ENCODE peak calls at places on chromosomes 2 and 18, in eight cellular contexts. W is effector memory CD4-positive, alpha-beta T cell; N is neural progenitor cell; K is thyroid gland; D is keratinocyte; U is uterus; Y is upper lobe of right lung; J is mucosa of descending colon. O is an unnamed sample.

GRCh38 chr2:10940607-10941006 is 28.9 kb downstream of the KCNF1 start:
- DNase-seq in W (no peak), N (no peak), K (no peak), D (no peak), U (no peak), Y (no peak), J (no peak), O (no peak)

GRCh38 chr2:20149703-20150030 is 75.3 kb downstream of the SDC1 start:
- DNase-seq in W (no peak), N (no peak), K (no peak), D (no peak), U (no peak), Y (no peak), J (no peak), O (no peak)

GRCh38 chr18:69569133-69569532 is 168.4 kb downstream of the DOK6 start:
- DNase-seq in W (no peak), N (no peak), K (no peak), D (no peak), U (no peak), Y (no peak), J (no peak), O (no peak)

GRCh38 chr18:62458868-62459716 is 63.7 kb upstream of the ZCCHC2 start:
- DNase-seq in W (no peak), N (no peak), K (peak; percentile 37), D (no peak), U (no peak), Y (no peak), J (no peak), O (no peak)

GRCh38 chr2:45152691-45153090 is 143.4 kb upstream of the SIX2 start:
- DNase-seq in W (no peak), N (no peak), K (no peak), D (no peak), U (no peak), Y (no peak), J (no peak), O (no peak)

GRCh38 chr2:20356042-20356441 is 5.4 kb upstream of the PUM2 start:
- DNase-seq in W (no peak), N (no peak), K (no peak), D (peak; percentile 92), U (no peak), Y (no peak), J (no peak), O (no peak)

GRCh38 chr2:120014231-120014990 is 1.5 kb downstream of the EPB41L5 start:
- DNase-seq in W (no peak), N (peak; percentile 21), K (peak; percentile 35), D (no peak), U (no peak), Y (no peak), J (no peak), O (no peak)

GRCh38 chr2:37459095-37459981 is 114.9 kb downstream of the QPCT start:
- DNase-seq in W (no peak), N (no peak), K (no peak), D (peak; percentile 5), U (no peak), Y (no peak), J (no peak), O (no peak)

GRCh38 chr18:57542801-57543427 is 43.6 kb downstream of the FECH start:
- DNase-seq in W (no peak), N (no peak), K (no peak), D (no peak), U (no peak), Y (no peak), J (no peak), O (no peak)

GRCh38 chr18:68557183-68557582 is 157.7 kb downstream of the TMX3 start:
- DNase-seq in W (no peak), N (no peak), K (no peak), D (no peak), U (no peak), Y (no peak), J (no peak), O (no peak)

DNA sequence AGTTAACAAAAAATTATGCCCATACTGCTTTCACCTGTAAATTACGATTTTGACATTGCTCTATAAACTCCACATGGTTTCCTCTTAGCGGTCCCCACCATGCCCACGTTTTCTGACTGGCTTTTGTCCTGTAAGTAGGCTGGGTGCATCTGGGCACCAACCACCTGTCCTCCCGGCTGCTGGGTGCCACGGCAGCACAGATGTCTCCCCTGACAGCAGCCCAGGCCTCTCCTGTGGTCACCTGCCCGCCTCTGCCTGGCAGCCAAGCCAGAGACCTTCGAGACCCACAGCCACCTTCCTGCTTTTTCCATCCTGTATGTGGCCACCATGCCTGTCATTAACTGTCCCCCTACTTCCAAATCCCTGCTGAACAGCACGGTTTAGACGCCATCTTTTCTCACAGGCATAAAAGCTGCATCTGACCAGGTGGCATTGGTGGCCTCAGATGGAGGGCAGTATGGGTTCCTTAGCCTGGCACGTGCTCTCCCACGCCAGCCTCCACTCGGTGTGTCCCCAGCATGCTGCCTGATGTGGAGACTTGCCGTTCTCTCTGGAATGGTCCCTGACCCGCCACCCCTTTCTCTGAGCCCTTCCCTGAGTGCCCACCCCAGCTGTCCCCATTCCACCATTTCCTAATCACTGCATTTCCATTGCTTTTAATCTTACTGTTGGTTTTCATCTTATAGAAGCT is 18.9 kb downstream of the SNORC start:
- DNase-seq in W (no peak), N (no peak), K (no peak), D (no peak), U (no peak), Y (no peak), J (no peak), O (peak; percentile 36)
- H3K9me3 ChIP-seq in W (no peaks in the 10 kb centered on the region), N (no peaks in the 10 kb centered on the region), K (no peaks in the 10 kb centered on the region), D (no peaks in the 10 kb centered on the region), U (no peaks in the 10 kb centered on the region), Y (no peaks in the 10 kb centered on the region), J (no peaks in the 10 kb centered on the region), O (no peaks in the 10 kb centered on the region)

GRCh38 chr18:48785091-48785614 is 165.6 kb downstream of the SMAD7 start:
- DNase-seq in W (no peak), N (no peak), K (no peak), D (no peak), U (no peak), Y (peak; percentile 79), J (peak; percentile 46), O (no peak)

GRCh38 chr18:48784654-48785053 is 166.1 kb downstream of the SMAD7 start:
- DNase-seq in W (no peak), N (no peak), K (no peak), D (no peak), U (no peak), Y (no peak), J (no peak), O (no peak)

GRCh38 chr18:48782381-48782841 is 168.4 kb downstream of the SMAD7 start:
- DNase-seq in W (no peak), N (no peak), K (peak; percentile 20), D (no peak), U (peak; percentile 43), Y (peak; percentile 77), J (no peak), O (peak; percentile 76)

GRCh38 chr18:48781990-48782368 is 168.8 kb downstream of the SMAD7 start:
- DNase-seq in W (no peak), N (no peak), K (no peak), D (no peak), U (no peak), Y (no peak), J (no peak), O (no peak)

GRCh38 chr18:48783616-48784520 is 166.9 kb downstream of the SMAD7 start:
- DNase-seq in W (no peak), N (no peak), K (no peak), D (no peak), U (no peak), Y (no peak), J (no peak), O (peak; percentile 28)
- H3K4me1 ChIP-seq in W (no peaks in the 10 kb centered on the region), N (peaks cover 24% of the 10 kb centered on the region), K (peaks cover 31% of the 10 kb centered on the region), D (no peaks in the 10 kb centered on the region), U (no peaks in the 10 kb centered on the region), Y (peaks cover 65% of the 10 kb centered on the region), J (peaks cover 21% of the 10 kb centered on the region), O (peaks cover 53% of the 10 kb centered on the region)

GRCh38 chr2:15480552-15480951 is 80.6 kb downstream of the NBAS start:
- DNase-seq in W (no peak), N (no peak), K (no peak), D (no peak), U (no peak), Y (no peak), J (no peak), O (no peak)

GRCh38 chr2:15481000-15481399 is 80.1 kb downstream of the NBAS start:
- DNase-seq in W (no peak), N (no peak), K (no peak), D (no peak), U (no peak), Y (no peak), J (no peak), O (no peak)

GRCh38 chr2:15486770-15487169 is 74.4 kb downstream of the NBAS start:
- DNase-seq in W (no peak), N (no peak), K (no peak), D (no peak), U (no peak), Y (no peak), J (no peak), O (no peak)

GRCh38 chr2:15485949-15486348 is 75.2 kb downstream of the NBAS start:
- DNase-seq in W (no peak), N (no peak), K (no peak), D (no peak), U (no peak), Y (no peak), J (no peak), O (no peak)
- H3K36me3 ChIP-seq in W (peaks cover 15% of the 10 kb centered on the region), N (no peaks in the 10 kb centered on the region), K (peaks cover 4% of the 10 kb centered on the region), D (peaks cover 6% of the 10 kb centered on the region), U (no peaks in the 10 kb centered on the region), Y (peaks cover 46% of the 10 kb centered on the region), J (no peaks in the 10 kb centered on the region), O (peaks cover 66% of the 10 kb centered on the region)

DNA sequence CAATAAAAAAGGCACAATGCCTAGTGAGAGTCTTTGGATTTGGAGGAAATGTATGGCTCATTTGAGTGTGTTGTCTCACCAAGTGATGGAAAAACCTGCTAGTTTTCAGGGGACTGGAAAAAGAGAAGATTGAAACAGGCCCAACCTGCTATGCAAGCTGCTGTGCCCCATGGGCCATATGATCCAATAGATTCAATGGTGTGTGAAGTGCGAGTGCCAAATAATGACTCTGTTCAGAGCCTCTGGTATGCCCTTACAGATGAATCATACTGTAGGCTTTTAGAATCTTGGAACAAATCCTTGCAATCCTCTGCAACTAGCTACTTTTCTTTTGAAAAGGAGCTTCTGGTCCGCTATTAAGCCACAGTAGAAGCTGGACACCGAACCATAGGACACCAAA is 529.8 kb upstream of the CNTNAP5 start:
- DNase-seq in W (no peak), N (no peak), K (no peak), D (no peak), U (no peak), Y (no peak), J (no peak), O (no peak)
- H3K9me3 ChIP-seq in W (no peaks in the 10 kb centered on the region), N (no peaks in the 10 kb centered on the region), K (no peaks in the 10 kb centered on the region), D (no peaks in the 10 kb centered on the region), U (no peaks in the 10 kb centered on the region), Y (no peaks in the 10 kb centered on the region), J (peaks cover 9% of the 10 kb centered on the region), O (no peaks in the 10 kb centered on the region)

DNA sequence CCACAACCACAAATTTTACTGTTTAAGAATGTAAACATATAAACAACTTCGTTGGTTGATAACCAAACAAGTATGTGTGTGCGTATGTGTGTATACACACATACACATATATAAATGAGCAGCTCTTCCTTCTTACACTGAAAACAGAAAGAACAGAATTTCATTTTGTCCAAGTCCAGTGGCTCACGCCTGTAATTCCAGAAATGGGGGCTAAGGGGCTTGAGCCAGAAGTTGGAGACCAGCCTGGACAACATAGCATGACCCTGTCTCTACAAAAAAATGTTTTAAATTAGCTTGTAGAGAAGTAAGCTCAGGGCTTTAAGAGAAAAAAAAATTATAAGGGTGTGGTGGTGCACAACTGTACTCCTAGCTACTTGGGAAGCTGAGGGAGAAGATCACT is 12.3 kb downstream of the NCKAP1 start:
- DNase-seq in W (no peak), N (no peak), K (no peak), D (no peak), U (no peak), Y (no peak), J (no peak), O (no peak)
- H3K4me1 ChIP-seq in W (no peaks in the 10 kb centered on the region), N (no peaks in the 10 kb centered on the region), K (peaks cover 17% of the 10 kb centered on the region), D (peaks cover 13% of the 10 kb centered on the region), U (peaks cover 25% of the 10 kb centered on the region), Y (peaks cover 3% of the 10 kb centered on the region), J (peaks cover 16% of the 10 kb centered on the region), O (peaks cover 72% of the 10 kb centered on the region)

O was measured in psoas muscle.